ENCODE peak calls at places on chromosomes 3 and 15, in nine cellular contexts. I, X, W, R, G, H, F, Y and Z are unnamed samples.

GRCh38 chr3:115790759-115791158 is 167.4 kb downstream of the GAP43 start:
- DNase-seq in I (no peak), X (peak), W (no peak), R (no peak), G (no peak), H (no peak), F (no peak), Y (peak), Z (no peak)

GRCh38 chr15:61335998-61336648 is 107.0 kb upstream of the RORA start:
- DNase-seq in I (no peak), X (no peak), W (no peak), R (no peak), G (no peak), H (no peak), F (no peak), Y (no peak), Z (no peak)

GRCh38 chr15:57504599-57504940 is 87.1 kb upstream of the MYZAP start:
- DNase-seq in I (no peak), X (no peak), W (no peak), R (no peak), G (no peak), H (no peak), F (no peak), Y (no peak), Z (no peak)

GRCh38 chr3:128804017-128804816 is 75.2 kb upstream of the ACAD9 start:
- DNase-seq in I (no peak), X (peak), W (no peak), R (no peak), G (peak), H (no peak), F (no peak), Y (peak), Z (no peak)

GRCh38 chr15:43529587-43530345 is 12.4 kb downstream of the MAP1A start:
- DNase-seq in I (no peak), X (no peak), W (no peak), R (no peak), G (no peak), H (no peak), F (no peak), Y (no peak), Z (peak)

GRCh38 chr3:69212411-69213160 is 90.2 kb upstream of the LMOD3 start:
- DNase-seq in I (no peak), X (no peak), W (no peak), R (no peak), G (no peak), H (no peak), F (no peak), Y (no peak), Z (no peak)

GRCh38 chr15:78623786-78624497 is 3.1 kb upstream of the CHRNA3 start:
- DNase-seq in I (no peak), X (no peak), W (no peak), R (no peak), G (no peak), H (no peak), F (no peak), Y (no peak), Z (no peak)

GRCh38 chr3:52385157-52385556 is 59.7 kb downstream of the SEMA3G start:
- DNase-seq in I (no peak), X (peak), W (no peak), R (no peak), G (peak), H (no peak), F (no peak), Y (no peak), Z (no peak)

GRCh38 chr3:68973635-68974034 is 39.8 kb downstream of the EOGT start:
- DNase-seq in I (no peak), X (no peak), W (no peak), R (no peak), G (no peak), H (no peak), F (no peak), Y (no peak), Z (no peak)

GRCh38 chr3:107674371-107674770 is 151.6 kb downstream of the BBX start:
- DNase-seq in I (peak), X (no peak), W (no peak), R (no peak), G (no peak), H (no peak), F (peak), Y (no peak), Z (no peak)

GRCh38 chr3:87318609-87319008 is 42.2 kb upstream of the POU1F1 start:
- DNase-seq in I (no peak), X (no peak), W (no peak), R (no peak), G (no peak), H (no peak), F (no peak), Y (no peak), Z (no peak)

GRCh38 chr3:94862703-94863102 is 799.8 kb downstream of the NSUN3 start:
- DNase-seq in I (no peak), X (no peak), W (no peak), R (no peak), G (peak), H (no peak), F (no peak), Y (no peak), Z (no peak)

GRCh38 chr15:40539030-40539429 is 25.8 kb downstream of the CCDC32 start:
- DNase-seq in I (no peak), X (no peak), W (no peak), R (no peak), G (no peak), H (no peak), F (no peak), Y (no peak), Z (no peak)

GRCh38 chr15:38455096-38455495 is 1.2 kb downstream of the FAM98B start:
- DNase-seq in I (no peak), X (no peak), W (no peak), R (no peak), G (no peak), H (no peak), F (no peak), Y (no peak), Z (no peak)

GRCh38 chr3:70272798-70273197 is 39.6 kb downstream of the MDFIC2 start:
- DNase-seq in I (no peak), X (no peak), W (no peak), R (no peak), G (peak), H (no peak), F (no peak), Y (no peak), Z (no peak)

GRCh38 chr3:160792445-160793039 is 36.5 kb downstream of the PPM1L start:
- DNase-seq in I (no peak), X (no peak), W (no peak), R (no peak), G (no peak), H (no peak), F (no peak), Y (no peak), Z (no peak)

GRCh38 chr15:31266712-31267111 is 59.9 kb upstream of the KLF13 start:
- DNase-seq in I (no peak), X (no peak), W (no peak), R (no peak), G (peak), H (no peak), F (no peak), Y (no peak), Z (no peak)

GRCh38 chr3:10992017-10992945 is at the start of gene SLC6A1:
- DNase-seq in I (peak), X (no peak), W (peak), R (no peak), G (no peak), H (no peak), F (no peak), Y (no peak), Z (no peak)

GRCh38 chr3:186128158-186128557 is 19.3 kb upstream of the ETV5 start:
- DNase-seq in I (no peak), X (no peak), W (no peak), R (no peak), G (no peak), H (no peak), F (no peak), Y (no peak), Z (no peak)